ENCODE peak calls at places on chromosomes 5 and 9, in eight cellular contexts. One of them, this sample, is unnamed.

GRCh38 chr5:42919600-42919999 is 107.9 kb upstream of the SELENOP start:
- DNase-seq in heart left ventricle: no peak
- DNase-seq in choroid plexus epithelial cell: no peak
- DNase-seq in spleen: no peak
- DNase-seq in H7: no peak
- DNase-seq in A549: no peak
- DNase-seq in astrocyte of the spinal cord: no peak
- DNase-seq in adipocyte: no peak
- DNase-seq in this sample: no peak

GRCh38 chr5:149550267-149550582 is 1.0 kb downstream of the CSNK1A1 start:
- DNase-seq in astrocyte of the spinal cord: peak
- DNase-seq in adipocyte: peak
- DNase-seq in H7: no peak
- DNase-seq in heart left ventricle: no peak
- DNase-seq in choroid plexus epithelial cell: peak
- DNase-seq in spleen: no peak
- DNase-seq in A549: no peak
- DNase-seq in this sample: peak

GRCh38 chr9:91949946-91950664 is at the start of gene ROR2:
- DNase-seq in adipocyte: peak
- DNase-seq in A549: peak
- DNase-seq in H7: peak
- DNase-seq in heart left ventricle: no peak
- DNase-seq in choroid plexus epithelial cell: peak
- DNase-seq in spleen: peak
- DNase-seq in astrocyte of the spinal cord: peak
- DNase-seq in this sample: no peak

GRCh38 chr9:86351897-86352296 is 2.3 kb downstream of the TUT7 start:
- DNase-seq in choroid plexus epithelial cell: no peak
- DNase-seq in heart left ventricle: no peak
- DNase-seq in A549: no peak
- DNase-seq in spleen: no peak
- DNase-seq in H7: no peak
- DNase-seq in astrocyte of the spinal cord: no peak
- DNase-seq in adipocyte: no peak
- DNase-seq in this sample: no peak

GRCh38 chr5:84642795-84643194 is 258.1 kb upstream of the EDIL3 start:
- DNase-seq in heart left ventricle: no peak
- DNase-seq in H7: no peak
- DNase-seq in astrocyte of the spinal cord: peak
- DNase-seq in adipocyte: peak
- DNase-seq in choroid plexus epithelial cell: peak
- DNase-seq in A549: no peak
- DNase-seq in spleen: no peak
- DNase-seq in this sample: no peak

GRCh38 chr5:76542887-76543690 is 80.1 kb downstream of the F2RL2 start:
- DNase-seq in astrocyte of the spinal cord: no peak
- DNase-seq in adipocyte: no peak
- DNase-seq in spleen: peak
- DNase-seq in choroid plexus epithelial cell: peak
- DNase-seq in A549: no peak
- DNase-seq in heart left ventricle: no peak
- DNase-seq in H7: no peak
- DNase-seq in this sample: no peak

GRCh38 chr9:121672213-121672612 is 20.8 kb downstream of the DAB2IP start:
- DNase-seq in choroid plexus epithelial cell: peak
- DNase-seq in spleen: peak
- DNase-seq in A549: no peak
- DNase-seq in astrocyte of the spinal cord: no peak
- DNase-seq in heart left ventricle: no peak
- DNase-seq in adipocyte: no peak
- DNase-seq in H7: no peak
- DNase-seq in this sample: no peak

GRCh38 chr5:129271309-129271708 is 176.8 kb downstream of the ISOC1 start:
- DNase-seq in astrocyte of the spinal cord: no peak
- DNase-seq in H7: peak
- DNase-seq in adipocyte: peak
- DNase-seq in choroid plexus epithelial cell: peak
- DNase-seq in spleen: no peak
- DNase-seq in A549: no peak
- DNase-seq in heart left ventricle: no peak
- DNase-seq in this sample: no peak

GRCh38 chr9:126945682-126946081 is 31.1 kb downstream of the RALGPS1 start:
- DNase-seq in adipocyte: no peak
- DNase-seq in heart left ventricle: no peak
- DNase-seq in H7: no peak
- DNase-seq in spleen: no peak
- DNase-seq in A549: no peak
- DNase-seq in choroid plexus epithelial cell: no peak
- DNase-seq in astrocyte of the spinal cord: no peak
- DNase-seq in this sample: no peak

GRCh38 chr5:3199941-3200340 is 395.7 kb upstream of the IRX1 start:
- DNase-seq in astrocyte of the spinal cord: no peak
- DNase-seq in H7: no peak
- DNase-seq in A549: no peak
- DNase-seq in choroid plexus epithelial cell: no peak
- DNase-seq in heart left ventricle: no peak
- DNase-seq in spleen: no peak
- DNase-seq in adipocyte: no peak
- DNase-seq in this sample: no peak

GRCh38 chr9:78054180-78054579 is 22.6 kb upstream of the GNAQ start:
- DNase-seq in astrocyte of the spinal cord: no peak
- DNase-seq in choroid plexus epithelial cell: no peak
- DNase-seq in spleen: no peak
- DNase-seq in A549: no peak
- DNase-seq in H7: no peak
- DNase-seq in adipocyte: no peak
- DNase-seq in heart left ventricle: no peak
- DNase-seq in this sample: no peak

GRCh38 chr5:102865510-102866314 is 110.6 kb downstream of the PAM start:
- DNase-seq in astrocyte of the spinal cord: peak
- DNase-seq in A549: peak
- DNase-seq in adipocyte: peak
- DNase-seq in choroid plexus epithelial cell: peak
- DNase-seq in spleen: peak
- DNase-seq in H7: peak
- DNase-seq in heart left ventricle: peak
- DNase-seq in this sample: peak

GRCh38 chr9:6644346-6645152 is 980 bp downstream of the GLDC start:
- DNase-seq in choroid plexus epithelial cell: no peak
- DNase-seq in spleen: no peak
- DNase-seq in heart left ventricle: no peak
- DNase-seq in A549: peak
- DNase-seq in H7: peak
- DNase-seq in astrocyte of the spinal cord: peak
- DNase-seq in adipocyte: peak
- DNase-seq in this sample: no peak

GRCh38 chr5:65625743-65626142 is 916 bp downstream of the SHLD3 start:
- DNase-seq in heart left ventricle: no peak
- DNase-seq in A549: no peak
- DNase-seq in H7: no peak
- DNase-seq in astrocyte of the spinal cord: no peak
- DNase-seq in adipocyte: peak
- DNase-seq in spleen: no peak
- DNase-seq in choroid plexus epithelial cell: no peak
- DNase-seq in this sample: no peak

GRCh38 chr5:90894866-90895420 is 336.3 kb downstream of the ADGRV1 start:
- DNase-seq in spleen: no peak
- DNase-seq in heart left ventricle: no peak
- DNase-seq in astrocyte of the spinal cord: no peak
- DNase-seq in A549: no peak
- DNase-seq in adipocyte: no peak
- DNase-seq in H7: no peak
- DNase-seq in choroid plexus epithelial cell: no peak
- DNase-seq in this sample: no peak

GRCh38 chr9:102124465-102124864 is 386.0 kb upstream of the GRIN3A start:
- DNase-seq in spleen: no peak
- DNase-seq in heart left ventricle: peak
- DNase-seq in A549: no peak
- DNase-seq in H7: peak
- DNase-seq in choroid plexus epithelial cell: no peak
- DNase-seq in adipocyte: no peak
- DNase-seq in astrocyte of the spinal cord: no peak
- DNase-seq in this sample: no peak

GRCh38 chr5:66337827-66338226 is 193.7 kb downstream of the SREK1 start:
- DNase-seq in spleen: no peak
- DNase-seq in A549: no peak
- DNase-seq in heart left ventricle: no peak
- DNase-seq in H7: no peak
- DNase-seq in choroid plexus epithelial cell: no peak
- DNase-seq in astrocyte of the spinal cord: no peak
- DNase-seq in adipocyte: peak
- DNase-seq in this sample: no peak

GRCh38 chr9:99451121-99451606 is 229.1 kb downstream of the SEC61B start:
- DNase-seq in adipocyte: peak
- DNase-seq in A549: no peak
- DNase-seq in heart left ventricle: peak
- DNase-seq in choroid plexus epithelial cell: peak
- DNase-seq in astrocyte of the spinal cord: no peak
- DNase-seq in H7: no peak
- DNase-seq in spleen: no peak
- DNase-seq in this sample: no peak

GRCh38 chr5:159874308-159874707 is 42.0 kb upstream of the ADRA1B start:
- DNase-seq in heart left ventricle: no peak
- DNase-seq in choroid plexus epithelial cell: peak
- DNase-seq in spleen: no peak
- DNase-seq in A549: peak
- DNase-seq in adipocyte: no peak
- DNase-seq in astrocyte of the spinal cord: no peak
- DNase-seq in H7: no peak
- DNase-seq in this sample: peak

DNA sequence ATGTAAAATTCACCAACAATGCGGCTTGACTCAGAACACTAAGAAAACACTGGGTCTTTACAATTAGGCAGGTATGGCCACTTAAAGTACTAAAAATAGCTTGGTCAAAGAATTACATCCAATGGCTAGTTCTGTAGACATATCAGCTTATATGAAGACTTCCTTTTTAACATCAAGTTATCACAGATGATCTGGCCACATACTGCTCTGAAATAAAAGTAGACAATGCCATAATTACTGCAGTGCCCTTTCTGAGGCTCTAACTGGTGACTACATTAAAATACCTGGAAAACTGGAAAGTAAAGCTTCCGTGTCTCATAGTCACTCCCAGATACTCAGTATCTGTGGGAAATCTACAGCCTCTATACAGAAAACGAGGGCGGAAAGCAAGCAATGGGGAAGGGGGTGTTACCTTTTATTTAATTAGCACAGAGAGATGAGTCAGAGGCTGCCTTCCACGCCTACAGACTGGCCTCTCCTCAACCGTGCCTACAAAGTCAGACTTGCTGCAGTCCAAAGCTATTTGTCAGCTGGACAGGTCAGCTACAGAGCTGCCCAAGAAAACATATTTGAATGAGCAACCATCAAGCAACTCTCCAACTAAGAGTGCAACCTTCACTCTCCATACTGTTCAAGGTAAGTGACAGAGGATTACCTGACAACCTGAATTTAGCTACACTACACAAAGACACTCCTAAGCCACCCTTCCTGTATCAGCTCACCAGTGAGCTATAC is 8.7 kb downstream of the SERINC5 start:
- DNase-seq in A549: peak
- DNase-seq in spleen: no peak
- DNase-seq in heart left ventricle: peak
- DNase-seq in astrocyte of the spinal cord: peak
- DNase-seq in choroid plexus epithelial cell: peak
- DNase-seq in adipocyte: peak
- DNase-seq in H7: peak
- DNase-seq in this sample: peak
- H3K4me3 ChIP-seq in A549: no peak
- H3K4me3 ChIP-seq in spleen: no peak
- H3K4me3 ChIP-seq in heart left ventricle: peak
- H3K4me3 ChIP-seq in astrocyte of the spinal cord: no peak
- H3K4me3 ChIP-seq in choroid plexus epithelial cell: peak
- H3K4me3 ChIP-seq in adipocyte: peak
- H3K4me3 ChIP-seq in H7: no peak
- H3K4me3 ChIP-seq in this sample: peak

DNA sequence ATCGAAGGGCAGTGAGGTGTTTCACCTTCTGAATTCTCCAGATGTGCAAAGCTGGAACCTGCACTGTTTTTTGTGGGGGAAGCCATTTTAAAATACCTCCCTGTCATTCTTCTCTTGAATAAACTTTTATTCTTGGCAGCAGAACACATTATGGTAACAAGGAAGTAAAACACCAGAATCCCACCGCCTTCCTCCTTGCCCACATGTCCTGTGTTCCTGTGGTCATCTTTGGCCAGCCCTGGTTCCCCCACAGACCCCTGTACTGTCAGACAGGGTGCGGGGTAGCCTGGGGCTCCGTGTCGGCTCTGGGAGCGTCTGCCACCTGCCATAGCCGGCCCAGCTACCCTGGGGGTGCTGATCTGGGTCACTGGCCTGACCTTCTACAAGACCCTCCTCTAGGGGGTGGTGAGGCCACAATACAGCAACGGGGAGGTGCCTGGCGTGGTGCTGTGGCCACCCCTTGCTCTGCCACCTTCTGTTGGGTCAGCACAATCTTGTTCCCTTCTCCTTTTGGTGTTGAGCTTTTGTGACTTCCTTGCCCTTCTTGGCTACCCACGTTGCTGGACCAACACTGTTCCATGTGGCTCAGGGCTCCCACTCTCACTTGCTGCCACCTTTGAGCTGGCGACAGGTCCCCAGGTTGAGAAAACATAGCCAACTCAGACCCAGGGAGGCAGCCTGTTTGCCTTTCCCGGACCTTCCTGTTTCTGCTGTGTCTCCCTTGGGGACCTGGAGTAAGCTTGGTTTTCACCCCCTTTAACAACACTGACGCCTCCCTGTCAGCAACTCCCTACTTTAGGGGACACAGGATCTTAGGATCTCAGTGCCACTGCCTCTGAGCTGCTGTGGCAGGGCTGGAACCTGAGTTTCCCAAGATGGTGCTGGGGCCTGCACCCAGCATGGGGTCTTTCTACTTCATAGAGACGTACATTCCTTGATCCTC is 4.8 kb downstream of the WNK2 start:
- DNase-seq in spleen: no peak
- DNase-seq in heart left ventricle: no peak
- DNase-seq in choroid plexus epithelial cell: no peak
- DNase-seq in A549: no peak
- DNase-seq in adipocyte: no peak
- DNase-seq in astrocyte of the spinal cord: no peak
- DNase-seq in H7: peak
- DNase-seq in this sample: no peak
- H3K4me3 ChIP-seq in spleen: no peak
- H3K4me3 ChIP-seq in heart left ventricle: no peak
- H3K4me3 ChIP-seq in choroid plexus epithelial cell: no peak
- H3K4me3 ChIP-seq in A549: no peak
- H3K4me3 ChIP-seq in adipocyte: no peak
- H3K4me3 ChIP-seq in astrocyte of the spinal cord: no peak
- H3K4me3 ChIP-seq in H7: no peak
- H3K4me3 ChIP-seq in this sample: no peak

GRCh38 chr5:72166070-72166979 is 59.0 kb downstream of the MAP1B start:
- DNase-seq in choroid plexus epithelial cell: peak
- DNase-seq in heart left ventricle: peak
- DNase-seq in spleen: no peak
- DNase-seq in A549: no peak
- DNase-seq in adipocyte: no peak
- DNase-seq in H7: peak
- DNase-seq in astrocyte of the spinal cord: peak
- DNase-seq in this sample: no peak
- H3K4me3 ChIP-seq in choroid plexus epithelial cell: peak
- H3K4me3 ChIP-seq in heart left ventricle: peak
- H3K4me3 ChIP-seq in spleen: no peak
- H3K4me3 ChIP-seq in A549: no peak
- H3K4me3 ChIP-seq in adipocyte: peak
- H3K4me3 ChIP-seq in H7: no peak
- H3K4me3 ChIP-seq in astrocyte of the spinal cord: no peak
- H3K4me3 ChIP-seq in this sample: no peak

GRCh38 chr5:124157320-124157719 is 589.1 kb downstream of the ZNF608 start:
- DNase-seq in spleen: no peak
- DNase-seq in adipocyte: peak
- DNase-seq in choroid plexus epithelial cell: peak
- DNase-seq in H7: no peak
- DNase-seq in heart left ventricle: no peak
- DNase-seq in astrocyte of the spinal cord: peak
- DNase-seq in A549: no peak
- DNase-seq in this sample: no peak
- H3K4me3 ChIP-seq in spleen: no peak
- H3K4me3 ChIP-seq in adipocyte: peak
- H3K4me3 ChIP-seq in choroid plexus epithelial cell: no peak
- H3K4me3 ChIP-seq in H7: no peak
- H3K4me3 ChIP-seq in heart left ventricle: no peak
- H3K4me3 ChIP-seq in astrocyte of the spinal cord: no peak
- H3K4me3 ChIP-seq in A549: peak
- H3K4me3 ChIP-seq in this sample: no peak